ENCODE peak calls at places on chromosomes 11 and 22, in five cellular contexts. One of them, this sample, is unnamed.

GRCh38 chr11:11982975-11983374 is 25.5 kb downstream of the DKK3 start:
- DNase-seq in HCT116: no peak
- DNase-seq in tibial nerve: no peak
- DNase-seq in ovary: no peak
- DNase-seq in lower leg skin: no peak
- DNase-seq in this sample: no peak

GRCh38 chr11:80285076-80285790 is 844.4 kb upstream of the TENM4 start:
- DNase-seq in HCT116: no peak
- DNase-seq in tibial nerve: no peak
- DNase-seq in ovary: no peak
- DNase-seq in lower leg skin: no peak
- DNase-seq in this sample: no peak

GRCh38 chr11:48058064-48058463 is 77.7 kb downstream of the PTPRJ start:
- DNase-seq in HCT116: no peak
- DNase-seq in tibial nerve: no peak
- DNase-seq in ovary: no peak
- DNase-seq in lower leg skin: no peak
- DNase-seq in this sample: no peak

GRCh38 chr11:106389096-106389495 is 311.6 kb downstream of the AASDHPPT start:
- DNase-seq in HCT116: no peak
- DNase-seq in tibial nerve: no peak
- DNase-seq in ovary: no peak
- DNase-seq in lower leg skin: no peak
- DNase-seq in this sample: no peak

GRCh38 chr22:26342719-26343449 is 86.2 kb upstream of the ASPHD2 start:
- DNase-seq in HCT116: no peak
- DNase-seq in tibial nerve: no peak
- DNase-seq in ovary: no peak
- DNase-seq in lower leg skin: no peak
- DNase-seq in this sample: no peak

GRCh38 chr11:46106530-46107407 is 14.5 kb downstream of the PHF21A start:
- DNase-seq in HCT116: no peak
- DNase-seq in tibial nerve: no peak
- DNase-seq in ovary: no peak
- DNase-seq in lower leg skin: no peak
- DNase-seq in this sample: no peak

GRCh38 chr11:6418958-6419611 is at the start of gene APBB1:
- DNase-seq in HCT116: no peak
- DNase-seq in tibial nerve: peak; percentile 40
- DNase-seq in ovary: peak; percentile 87
- DNase-seq in lower leg skin: peak; percentile 90
- DNase-seq in this sample: peak; percentile 68

GRCh38 chr11:60003729-60004128 is 13.3 kb upstream of the OOSP4B start:
- DNase-seq in HCT116: no peak
- DNase-seq in tibial nerve: no peak
- DNase-seq in ovary: no peak
- DNase-seq in lower leg skin: no peak
- DNase-seq in this sample: no peak

GRCh38 chr22:44825310-44826150 is 73.2 kb downstream of the ARHGAP8 start:
- DNase-seq in HCT116: no peak
- DNase-seq in tibial nerve: no peak
- DNase-seq in ovary: no peak
- DNase-seq in lower leg skin: no peak
- DNase-seq in this sample: no peak

GRCh38 chr11:69874178-69874983 is 55.2 kb upstream of the FGF3 start:
- DNase-seq in HCT116: no peak
- DNase-seq in tibial nerve: no peak
- DNase-seq in ovary: no peak
- DNase-seq in lower leg skin: peak; percentile 80
- DNase-seq in this sample: no peak

GRCh38 chr11:120908521-120909181 is 115.3 kb upstream of the TBCEL start:
- DNase-seq in HCT116: no peak
- DNase-seq in tibial nerve: no peak
- DNase-seq in ovary: no peak
- DNase-seq in lower leg skin: no peak
- DNase-seq in this sample: no peak

GRCh38 chr11:61056981-61057380 is 45.3 kb upstream of the CD5 start:
- DNase-seq in HCT116: no peak
- DNase-seq in tibial nerve: no peak
- DNase-seq in ovary: no peak
- DNase-seq in lower leg skin: peak; percentile 82
- DNase-seq in this sample: no peak

GRCh38 chr11:35087648-35088047 is 51.3 kb upstream of the CD44 start:
- DNase-seq in HCT116: no peak
- DNase-seq in tibial nerve: no peak
- DNase-seq in ovary: no peak
- DNase-seq in lower leg skin: no peak
- DNase-seq in this sample: no peak

GRCh38 chr11:118436639-118437045 is 350 bp downstream of the KMT2A start:
- DNase-seq in HCT116: no peak
- DNase-seq in tibial nerve: no peak
- DNase-seq in ovary: no peak
- DNase-seq in lower leg skin: peak; percentile 85
- DNase-seq in this sample: no peak

GRCh38 chr22:32661737-32662586 is 139.5 kb upstream of the TIMP3 start:
- DNase-seq in HCT116: no peak
- DNase-seq in tibial nerve: no peak
- DNase-seq in ovary: no peak
- DNase-seq in lower leg skin: no peak
- DNase-seq in this sample: no peak

GRCh38 chr22:31726692-31727091 is 23.2 kb downstream of the PRR14L start:
- DNase-seq in HCT116: no peak
- DNase-seq in tibial nerve: no peak
- DNase-seq in ovary: no peak
- DNase-seq in lower leg skin: no peak
- DNase-seq in this sample: no peak

GRCh38 chr22:30650508-30651116 is 15.0 kb downstream of the SLC35E4 start:
- DNase-seq in HCT116: no peak
- DNase-seq in tibial nerve: no peak
- DNase-seq in ovary: no peak
- DNase-seq in lower leg skin: no peak
- DNase-seq in this sample: no peak

GRCh38 chr11:131859811-131860210 is 489.4 kb downstream of the NTM start:
- DNase-seq in HCT116: no peak
- DNase-seq in tibial nerve: no peak
- DNase-seq in ovary: no peak
- DNase-seq in lower leg skin: no peak
- DNase-seq in this sample: no peak

GRCh38 chr11:87463486-87464102 is 425.9 kb downstream of the TMEM135 start:
- DNase-seq in HCT116: peak; percentile 42
- DNase-seq in tibial nerve: no peak
- DNase-seq in ovary: no peak
- DNase-seq in lower leg skin: no peak
- DNase-seq in this sample: no peak

GRCh38 chr11:60947666-60948065 is 4.3 kb downstream of the SLC15A3 start:
- DNase-seq in HCT116: no peak
- DNase-seq in tibial nerve: no peak
- DNase-seq in ovary: no peak
- DNase-seq in lower leg skin: no peak
- DNase-seq in this sample: no peak

GRCh38 chr11:76694664-76695063 is 24.1 kb upstream of the LRRC32 start:
- DNase-seq in HCT116: no peak
- DNase-seq in tibial nerve: no peak
- DNase-seq in ovary: no peak
- DNase-seq in lower leg skin: no peak
- DNase-seq in this sample: peak; percentile 81

GRCh38 chr11:93564895-93565294 is 21.7 kb upstream of the SMCO4 start:
- DNase-seq in HCT116: no peak
- DNase-seq in tibial nerve: no peak
- DNase-seq in ovary: no peak
- DNase-seq in lower leg skin: no peak
- DNase-seq in this sample: no peak

GRCh38 chr22:48941903-48942625 is 885.6 kb downstream of the BRD1 start:
- DNase-seq in HCT116: no peak
- DNase-seq in tibial nerve: no peak
- DNase-seq in ovary: no peak
- DNase-seq in lower leg skin: peak; percentile 61
- DNase-seq in this sample: no peak

GRCh38 chr11:795638-796564 is 2.2 kb downstream of the SLC25A22 start:
- DNase-seq in HCT116: no peak
- DNase-seq in tibial nerve: peak; percentile 55
- DNase-seq in ovary: peak; percentile 83
- DNase-seq in lower leg skin: peak; percentile 94
- DNase-seq in this sample: peak; percentile 97

GRCh38 chr11:65430406-65431217 is 8.0 kb downstream of the NEAT1 start:
- DNase-seq in HCT116: no peak
- DNase-seq in tibial nerve: peak; percentile 6
- DNase-seq in ovary: peak; percentile 14
- DNase-seq in lower leg skin: peak; percentile 53
- DNase-seq in this sample: no peak

GRCh38 chr11:65428578-65429068 is 6.0 kb downstream of the NEAT1 start:
- DNase-seq in HCT116: no peak
- DNase-seq in tibial nerve: no peak
- DNase-seq in ovary: peak; percentile 58
- DNase-seq in lower leg skin: peak; percentile 89
- DNase-seq in this sample: no peak

GRCh38 chr11:65427691-65428577 is 5.3 kb downstream of the NEAT1 start:
- DNase-seq in HCT116: peak; percentile 39
- DNase-seq in tibial nerve: no peak
- DNase-seq in ovary: peak; percentile 53
- DNase-seq in lower leg skin: peak; percentile 87
- DNase-seq in this sample: no peak

GRCh38 chr11:65429724-65430405 is 7.3 kb downstream of the NEAT1 start:
- DNase-seq in HCT116: no peak
- DNase-seq in tibial nerve: no peak
- DNase-seq in ovary: peak; percentile 82
- DNase-seq in lower leg skin: peak; percentile 96
- DNase-seq in this sample: no peak

GRCh38 chr11:65429069-65429681 is 6.6 kb downstream of the NEAT1 start:
- DNase-seq in HCT116: no peak
- DNase-seq in tibial nerve: no peak
- DNase-seq in ovary: peak; percentile 42
- DNase-seq in lower leg skin: peak; percentile 84
- DNase-seq in this sample: no peak
- TF ChIP-seq POLR2A in HCT116: peak; percentile 59
- TF ChIP-seq POLR2A in tibial nerve: no peak
- TF ChIP-seq POLR2A in ovary: peak; percentile 29
- TF ChIP-seq POLR2A in lower leg skin: no peak
- TF ChIP-seq POLR2A in this sample: peak; percentile 47

DNA sequence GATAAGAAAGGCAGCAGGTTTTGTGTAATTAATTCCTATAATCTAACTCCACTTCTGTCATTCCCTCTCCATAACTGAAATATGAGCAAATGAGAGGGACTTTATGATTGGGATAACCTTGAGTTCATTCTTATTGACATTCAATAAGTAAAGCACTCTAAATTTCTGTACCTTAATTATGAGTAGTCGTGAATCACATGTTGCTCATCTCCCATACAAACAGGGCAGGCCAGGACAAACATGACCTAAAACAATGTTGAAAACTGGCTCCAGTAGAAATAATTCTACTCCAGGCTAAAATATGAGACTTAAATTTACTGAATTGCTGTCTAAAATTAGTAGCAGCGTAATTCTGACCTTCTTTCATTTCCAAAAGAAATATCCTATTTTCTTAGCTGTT is 505.4 kb downstream of the NELL1 start:
- DNase-seq in HCT116: no peak
- DNase-seq in tibial nerve: no peak
- DNase-seq in ovary: no peak
- DNase-seq in lower leg skin: no peak
- DNase-seq in this sample: no peak
- TF ChIP-seq POLR2A in HCT116: no peak
- TF ChIP-seq POLR2A in tibial nerve: no peak
- TF ChIP-seq POLR2A in ovary: no peak
- TF ChIP-seq POLR2A in lower leg skin: no peak
- TF ChIP-seq POLR2A in this sample: no peak

DNA sequence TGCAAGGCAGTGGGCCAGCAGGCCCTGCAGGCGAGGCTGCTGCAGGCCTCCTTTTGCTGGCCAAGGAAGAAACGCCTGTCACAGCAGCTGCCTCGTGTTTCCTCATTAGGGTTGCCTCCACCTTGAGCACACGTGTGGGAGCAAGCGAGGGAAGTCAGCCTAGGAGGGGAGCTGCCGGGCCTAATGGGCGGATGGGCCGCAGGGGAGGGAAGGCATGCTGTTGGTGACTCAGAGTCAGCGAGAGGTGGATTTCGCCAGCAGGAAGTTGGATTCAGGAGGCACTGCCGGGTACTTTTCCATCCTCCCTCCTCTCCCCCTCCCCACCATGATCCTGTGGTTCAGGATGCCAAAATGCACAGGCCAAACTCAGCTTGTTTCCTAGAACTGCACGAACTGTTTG is 498.7 kb downstream of the METTL15 start:
- DNase-seq in HCT116: no peak
- DNase-seq in tibial nerve: no peak
- DNase-seq in ovary: no peak
- DNase-seq in lower leg skin: no peak
- DNase-seq in this sample: peak; percentile 15
- TF ChIP-seq POLR2A in HCT116: no peak
- TF ChIP-seq POLR2A in tibial nerve: no peak
- TF ChIP-seq POLR2A in ovary: no peak
- TF ChIP-seq POLR2A in lower leg skin: no peak
- TF ChIP-seq POLR2A in this sample: peak; percentile 24

DNA sequence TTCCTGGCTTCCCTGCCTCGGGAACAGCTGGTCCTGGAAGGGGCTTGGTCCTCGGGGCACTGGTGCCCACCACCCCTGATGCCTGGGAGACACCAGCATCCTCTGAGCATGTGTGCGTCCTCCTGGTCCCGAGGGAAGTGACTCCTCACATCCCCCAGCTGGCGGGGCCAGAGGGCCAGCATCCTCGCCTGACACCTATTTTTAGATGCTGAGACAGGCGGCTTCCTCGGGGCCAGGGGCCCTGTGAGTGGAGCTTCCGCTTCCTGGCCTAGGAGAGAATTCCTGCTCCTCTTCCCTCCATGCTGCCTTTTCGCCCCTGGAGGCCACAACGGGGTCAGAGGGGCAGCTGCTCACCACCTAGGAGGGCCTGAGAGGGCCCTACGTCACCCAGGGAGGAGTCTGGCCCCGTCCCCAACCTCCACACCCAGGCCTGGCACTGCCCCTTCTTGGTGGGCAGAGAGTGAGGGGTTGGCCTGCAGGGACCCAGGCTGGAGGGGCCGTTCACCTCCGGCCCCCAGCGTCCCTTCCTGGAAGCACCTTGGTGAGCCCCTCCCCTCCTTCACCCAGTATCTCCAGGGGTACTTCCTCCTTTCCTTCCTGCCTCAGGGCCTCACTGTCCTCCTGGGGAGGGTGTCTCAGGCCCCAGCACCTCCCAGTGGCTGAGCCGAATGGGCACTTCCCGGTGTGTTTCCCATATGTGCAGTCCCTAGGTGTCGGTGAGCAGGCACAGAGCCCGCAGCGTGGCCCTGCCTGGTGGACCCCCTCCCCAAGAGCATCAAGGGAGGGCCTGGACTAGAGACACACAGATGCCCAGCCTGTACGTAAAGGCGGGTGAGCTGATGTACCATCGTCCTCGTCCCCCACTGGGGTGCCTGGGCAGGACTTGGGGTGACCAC is 6.1 kb downstream of the CD81 start:
- DNase-seq in HCT116: no peak
- DNase-seq in tibial nerve: no peak
- DNase-seq in ovary: peak; percentile 74
- DNase-seq in lower leg skin: no peak
- DNase-seq in this sample: no peak
- TF ChIP-seq POLR2A in HCT116: no peak
- TF ChIP-seq POLR2A in tibial nerve: no peak
- TF ChIP-seq POLR2A in ovary: no peak
- TF ChIP-seq POLR2A in lower leg skin: no peak
- TF ChIP-seq POLR2A in this sample: no peak